ENCODE peak calls at places on chromosomes 16 and 17, in eight cellular contexts. Y is A549; A is tibial artery; V is PC-9; J is lung; F is HL-60; I is GM12865; M is CD4-positive, CD25-positive, alpha-beta regulatory T cell. K is an unnamed sample.

GRCh38 chr17:50117202-50118040 is 12.5 kb downstream of the SAMD14 start:
- DNase-seq in Y (peak; percentile 74), A (peak; percentile 75), V (peak; percentile 62), I (peak; percentile 66), F (no peak), J (peak; percentile 51), M (peak; percentile 71), K (no peak)

GRCh38 chr16:17329412-17329811 is 141.3 kb downstream of the XYLT1 start:
- DNase-seq in A (peak; percentile 32), I (no peak), F (no peak), J (no peak), M (no peak), Y (no peak), V (no peak), K (no peak)

GRCh38 chr17:52298881-52299280 is 140.4 kb upstream of the CA10 start:
- DNase-seq in I (no peak), J (no peak), F (no peak), V (no peak), M (no peak), Y (no peak), A (no peak), K (no peak)

GRCh38 chr16:25264599-25264998 is 7.0 kb upstream of the ZKSCAN2 start:
- DNase-seq in I (no peak), J (no peak), A (no peak), Y (no peak), V (peak; percentile 15), F (no peak), M (no peak), K (no peak)

GRCh38 chr17:57889892-57890856 is 40.3 kb upstream of the MRPS23 start:
- DNase-seq in Y (peak; percentile 72), I (no peak), F (no peak), A (peak; percentile 96), J (peak; percentile 80), V (peak; percentile 85), M (no peak), K (no peak)

GRCh38 chr16:14202697-14203096 is 131.6 kb downstream of the MRTFB start:
- DNase-seq in I (peak; percentile 21), V (no peak), J (no peak), A (no peak), Y (peak; percentile 35), F (no peak), M (peak; percentile 18), K (peak; percentile 18)

GRCh38 chr16:55944377-55944802 is 69.2 kb upstream of the CES5A start:
- DNase-seq in V (peak; percentile 49), A (peak; percentile 83), I (peak; percentile 35), M (peak; percentile 24), Y (peak; percentile 46), F (peak; percentile 2), J (peak; percentile 56), K (peak; percentile 15)

GRCh38 chr17:82199496-82199895 is 13.1 kb downstream of the CCDC57 start:
- DNase-seq in A (no peak), Y (no peak), F (no peak), V (no peak), I (no peak), J (no peak), M (no peak), K (no peak)

GRCh38 chr16:68386628-68387027 is 61.7 kb downstream of the SMPD3 start:
- DNase-seq in J (no peak), V (peak; percentile 46), A (no peak), Y (no peak), I (no peak), F (no peak), M (no peak), K (no peak)

GRCh38 chr17:83116311-83116771 is 36.9 kb downstream of the METRNL start:
- DNase-seq in I (no peak), J (no peak), Y (no peak), V (no peak), F (no peak), A (no peak), M (no peak), K (no peak)

GRCh38 chr17:2786176-2786881 is 9.9 kb upstream of the RAP1GAP2 start:
- DNase-seq in A (peak; percentile 81), M (peak; percentile 92), V (peak; percentile 97), F (peak; percentile 66), J (peak; percentile 80), Y (peak; percentile 95), I (peak; percentile 87), K (peak; percentile 95)

GRCh38 chr16:89019511-89019910 is 42.5 kb upstream of the CBFA2T3 start:
- DNase-seq in A (no peak), M (no peak), J (no peak), V (no peak), I (no peak), Y (no peak), F (no peak), K (no peak)

GRCh38 chr16:3734758-3735221 is 17.5 kb upstream of the TRAP1 start:
- DNase-seq in V (no peak), M (no peak), Y (no peak), A (peak; percentile 52), F (no peak), J (no peak), I (no peak), K (no peak)

GRCh38 chr16:10326647-10327046 is 59.2 kb upstream of the ATF7IP2 start:
- DNase-seq in Y (no peak), I (no peak), F (no peak), A (no peak), V (no peak), M (no peak), J (no peak), K (no peak)

GRCh38 chr17:74356640-74357465 is 4.8 kb downstream of the BTBD17 start:
- DNase-seq in J (no peak), A (no peak), V (no peak), Y (peak; percentile 24), M (peak; percentile 43), F (no peak), I (no peak), K (no peak)

GRCh38 chr17:35780876-35781409 is 14.5 kb downstream of the MMP28 start:
- DNase-seq in Y (no peak), I (no peak), V (no peak), A (no peak), M (no peak), F (no peak), J (no peak), K (no peak)

GRCh38 chr17:73942668-73943415 is 260.6 kb upstream of the RPL38 start:
- DNase-seq in F (no peak), Y (no peak), I (no peak), V (no peak), J (no peak), M (no peak), A (no peak), K (no peak)

GRCh38 chr16:49013727-49014080 is 267.9 kb downstream of the CBLN1 start:
- DNase-seq in V (no peak), Y (no peak), A (no peak), F (no peak), J (no peak), M (no peak), I (no peak), K (no peak)

GRCh38 chr17:79706931-79707382 is 23.8 kb upstream of the ENPP7 start:
- DNase-seq in J (no peak), F (no peak), I (no peak), A (no peak), Y (peak; percentile 67), M (no peak), V (no peak), K (no peak)

GRCh38 chr16:10964891-10965326 is 20.5 kb downstream of the CLEC16A start:
- DNase-seq in M (peak; percentile 92), I (peak; percentile 93), F (no peak), J (no peak), Y (no peak), V (no peak), A (no peak), K (no peak)

GRCh38 chr17:1005361-1005946 is 8.5 kb downstream of the TIMM22 start:
- DNase-seq in I (no peak), V (peak; percentile 8), Y (no peak), M (no peak), A (peak; percentile 93), J (no peak), F (no peak), K (peak; percentile 92)

GRCh38 chr16:82769845-82770244 is 143.1 kb downstream of the CDH13 start:
- DNase-seq in A (no peak), V (no peak), I (no peak), J (no peak), Y (no peak), M (no peak), F (no peak), K (no peak)

GRCh38 chr17:74682442-74683190 is 30.1 kb downstream of the CD300LF start:
- DNase-seq in J (no peak), I (no peak), A (no peak), M (no peak), V (no peak), F (no peak), Y (no peak), K (no peak)

GRCh38 chr16:85220125-85220839 is 108.0 kb upstream of the CIBAR2 start:
- DNase-seq in A (peak; percentile 92), V (no peak), M (no peak), I (no peak), Y (no peak), J (peak; percentile 75), F (no peak), K (no peak)
- H3K4me3 ChIP-seq in A (peak overlapping the region; percentile 47), V (no peak overlapping the region), M (no peak overlapping the region), I (no peak overlapping the region), Y (no peak overlapping the region), J (no peak overlapping the region), F (no peak overlapping the region), K (no peak overlapping the region)

DNA sequence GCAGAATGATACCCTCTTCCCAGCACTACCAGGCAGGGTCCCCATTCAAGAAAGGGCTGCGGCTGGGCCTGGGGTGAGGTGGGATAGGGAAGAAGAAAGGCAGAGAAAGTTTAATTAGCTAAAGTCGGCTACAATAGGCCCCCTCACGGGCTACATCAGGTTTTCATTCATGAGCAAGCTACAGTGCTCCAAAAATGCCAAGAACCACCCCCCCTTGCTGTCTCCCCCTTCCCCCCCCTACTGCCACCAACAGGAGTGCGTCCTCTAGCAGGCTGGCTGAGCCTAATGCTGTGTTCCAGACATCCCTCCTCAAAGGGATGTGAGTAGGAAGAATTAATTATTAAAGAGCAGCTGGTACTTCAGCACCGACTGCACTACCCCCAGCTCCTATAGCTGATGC is 2.2 kb downstream of the HDAC5 start:
- DNase-seq in V (no peak), J (no peak), F (no peak), M (no peak), I (no peak), A (no peak), Y (no peak), K (no peak)
- H3K4me3 ChIP-seq in V (no peak overlapping the region), J (no peak overlapping the region), F (no peak overlapping the region), M (no peak overlapping the region), I (no peak overlapping the region), A (peak overlapping the region; percentile 99), Y (no peak overlapping the region), K (no peak overlapping the region)

DNA sequence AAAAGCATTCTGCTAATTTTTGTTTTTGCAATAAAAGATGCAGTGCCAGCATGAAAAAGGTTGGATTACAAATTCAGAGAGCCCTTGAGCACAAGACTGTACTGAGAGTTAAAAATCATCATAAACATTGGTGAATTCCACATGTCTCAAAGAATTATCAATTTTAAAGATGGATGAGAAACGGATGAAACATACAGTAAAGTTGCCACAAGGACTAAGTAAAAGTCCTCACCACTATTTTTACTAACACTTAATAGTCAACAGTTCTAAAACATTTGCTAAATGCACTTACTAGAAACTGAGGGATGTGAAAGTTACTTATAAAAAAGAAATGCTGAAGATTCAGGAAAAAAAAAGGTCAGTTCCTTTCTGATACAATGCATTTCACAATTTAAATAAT is 25.8 kb upstream of the NACA2 start:
- DNase-seq in I (no peak), A (no peak), V (no peak), Y (no peak), F (no peak), J (no peak), M (no peak), K (no peak)
- H3K4me3 ChIP-seq in I (no peak overlapping the region), A (no peak overlapping the region), V (no peak overlapping the region), Y (no peak overlapping the region), F (no peak overlapping the region), J (no peak overlapping the region), M (no peak overlapping the region), K (no peak overlapping the region)

GRCh38 chr17:38450699-38451029 is 22.4 kb downstream of the ARHGAP23 start:
- DNase-seq in V (no peak), F (no peak), M (no peak), A (no peak), I (no peak), Y (no peak), J (no peak), K (no peak)
- H3K4me3 ChIP-seq in V (no peak overlapping the region), F (no peak overlapping the region), M (no peak overlapping the region), A (no peak overlapping the region), I (no peak overlapping the region), Y (no peak overlapping the region), J (no peak overlapping the region), K (no peak overlapping the region)

K was measured in Jurkat, Clone E6-1.